ENCODE peak calls at places on chromosomes 3 and 15, in five cellular contexts. K, V, X, Z and O are unnamed samples.

GRCh38 chr3:181384970-181385369 is 326.8 kb upstream of the SOX2 start:
- DNase-seq in V (no peak), Z (no peak), K (no peak), X (no peak), O (no peak)

GRCh38 chr3:180690061-180690460 is 10.8 kb upstream of the CCDC39 start:
- DNase-seq in V (no peak), X (no peak), Z (no peak), K (no peak), O (no peak)

GRCh38 chr15:90021108-90021507 is 20.0 kb downstream of the ZNF710 start:
- DNase-seq in V (no peak), K (no peak), X (no peak), Z (no peak), O (no peak)

GRCh38 chr3:58608648-58609047 is 31.5 kb upstream of the FAM107A start:
- DNase-seq in K (no peak), X (peak), V (no peak), Z (no peak), O (no peak)

GRCh38 chr3:123194552-123194951 is 7.2 kb upstream of the SEC22A start:
- DNase-seq in K (peak), X (no peak), Z (peak), V (no peak), O (peak)

GRCh38 chr3:128173849-128174248 is 20.6 kb downstream of the EEFSEC start:
- DNase-seq in K (no peak), V (no peak), X (no peak), Z (no peak), O (no peak)

GRCh38 chr15:85168642-85169173 is 187.1 kb downstream of the PDE8A start:
- DNase-seq in K (no peak), Z (peak), V (peak), X (no peak), O (peak)

GRCh38 chr3:155101398-155101797 is 21.3 kb downstream of the MME start:
- DNase-seq in V (no peak), K (peak), Z (peak), X (no peak), O (no peak)

GRCh38 chr15:51200791-51201190 is 106.1 kb upstream of the TNFAIP8L3 start:
- DNase-seq in Z (no peak), V (no peak), X (no peak), K (no peak), O (no peak)

GRCh38 chr3:3772920-3773319 is 26.3 kb upstream of the LRRN1 start:
- DNase-seq in K (no peak), Z (no peak), V (no peak), X (no peak), O (no peak)

GRCh38 chr3:63135362-63135761 is 142.7 kb upstream of the SYNPR start:
- DNase-seq in X (no peak), V (no peak), Z (no peak), K (no peak), O (no peak)

GRCh38 chr3:196916995-196917394 is 25.3 kb downstream of the NCBP2 start:
- DNase-seq in V (no peak), Z (no peak), X (no peak), K (no peak), O (no peak)

GRCh38 chr3:115517457-115518050 is 105.8 kb upstream of the GAP43 start:
- DNase-seq in K (no peak), X (no peak), V (no peak), Z (no peak), O (no peak)

GRCh38 chr3:58306662-58307286 is 454 bp downstream of the HTD2 start:
- DNase-seq in Z (peak), K (peak), X (peak), V (peak), O (peak)

GRCh38 chr3:33117461-33117860 is 3.6 kb downstream of the CRTAP start:
- DNase-seq in X (no peak), Z (no peak), K (no peak), V (no peak), O (no peak)

GRCh38 chr15:101390462-101390861 is 95.4 kb upstream of the SNRPA1 start:
- DNase-seq in X (no peak), Z (no peak), V (no peak), K (no peak), O (no peak)

GRCh38 chr15:90018216-90018831 is 17.2 kb downstream of the ZNF710 start:
- DNase-seq in Z (no peak), V (no peak), K (no peak), X (no peak), O (no peak)

GRCh38 chr3:64365877-64366276 is 140.6 kb upstream of the PRICKLE2 start:
- DNase-seq in V (no peak), K (no peak), X (no peak), Z (no peak), O (no peak)

GRCh38 chr3:116028157-116028556 is 404.8 kb downstream of the GAP43 start:
- DNase-seq in Z (no peak), V (no peak), X (no peak), K (no peak), O (no peak)

GRCh38 chr15:41490355-41490754 is 3.3 kb upstream of the ITPKA start:
- DNase-seq in V (peak), X (no peak), Z (peak), K (peak), O (no peak)

GRCh38 chr3:127865941-127866340 is 43.6 kb upstream of the MGLL start:
- DNase-seq in V (no peak), K (peak), X (no peak), Z (peak), O (no peak)

GRCh38 chr3:13537926-13538325 is 11.0 kb upstream of the FBLN2 start:
- DNase-seq in X (no peak), K (peak), Z (peak), V (no peak), O (no peak)

GRCh38 chr3:43998841-43999805 is 242.6 kb upstream of the TOPAZ1 start:
- DNase-seq in X (peak), Z (peak), K (peak), V (peak), O (peak)

GRCh38 chr3:131233900-131234667 is 147.5 kb upstream of the NUDT16 start:
- DNase-seq in X (no peak), V (no peak), Z (no peak), K (peak), O (no peak)

GRCh38 chr3:110614181-110614580 is 457.4 kb upstream of the NECTIN3 start:
- DNase-seq in V (no peak), X (no peak), K (no peak), Z (no peak), O (no peak)

GRCh38 chr3:178001670-178002101 is 534.5 kb upstream of the KCNMB2 start:
- DNase-seq in V (peak), K (no peak), Z (peak), X (no peak), O (no peak)

GRCh38 chr3:9809615-9810356 is at the start of gene TTLL3:
- DNase-seq in Z (peak), K (peak), X (peak), V (no peak), O (peak)